ENCODE peak calls at places on chromosomes 7 and 10, in five cellular contexts. B is fibroblast of villous mesenchyme, Q is Peyer's patch, Y is adipocyte, N is AG04450. M is an unnamed sample.

GRCh38 chr7:26090927-26091519 is 61.0 kb upstream of the NFE2L3 start:
- DNase-seq in B (peak; percentile 77), Q (no peak), Y (peak; percentile 83), N (peak; percentile 26), M (peak; percentile 82)

GRCh38 chr7:47045592-47045991 is 536.3 kb downstream of the TNS3 start:
- DNase-seq in B (peak; percentile 82), Q (no peak), Y (peak; percentile 44), N (no peak), M (peak; percentile 65)

GRCh38 chr7:148116954-148117353 is 473.6 kb upstream of the C7orf33 start:
- DNase-seq in B (no peak), Q (no peak), Y (no peak), N (no peak), M (no peak)

GRCh38 chr10:85995791-85996190 is 370.8 kb downstream of the GRID1 start:
- DNase-seq in B (peak; percentile 0), Q (no peak), Y (peak; percentile 21), N (no peak), M (peak; percentile 6)

GRCh38 chr10:132465193-132465888 is 68.3 kb downstream of the PWWP2B start:
- DNase-seq in B (no peak), Q (peak; percentile 81), Y (no peak), N (no peak), M (no peak)

GRCh38 chr10:11197266-11197712 is 179.6 kb downstream of the CELF2 start:
- DNase-seq in B (no peak), Q (no peak), Y (no peak), N (no peak), M (peak; percentile 9)

GRCh38 chr10:123945506-123945905 is 53.9 kb upstream of the CPXM2 start:
- DNase-seq in B (peak; percentile 18), Q (no peak), Y (peak; percentile 63), N (no peak), M (no peak)

GRCh38 chr10:14389981-14390590 is 59.4 kb upstream of the FRMD4A start:
- DNase-seq in B (no peak), Q (no peak), Y (no peak), N (no peak), M (no peak)

GRCh38 chr7:381211-382117 is 91.5 kb downstream of the FOXL3 start:
- DNase-seq in B (no peak), Q (no peak), Y (no peak), N (no peak), M (no peak)

GRCh38 chr7:74164985-74165456 is 9.1 kb upstream of the EIF4H start:
- DNase-seq in B (peak; percentile 37), Q (no peak), Y (peak; percentile 39), N (no peak), M (peak; percentile 47)

GRCh38 chr7:131604841-131605279 is 48.4 kb upstream of the PODXL start:
- DNase-seq in B (peak; percentile 86), Q (no peak), Y (peak; percentile 43), N (no peak), M (peak; percentile 35)

GRCh38 chr10:22451346-22451745 is 106.0 kb downstream of the SPAG6 start:
- DNase-seq in B (no peak), Q (no peak), Y (no peak), N (no peak), M (no peak)

GRCh38 chr7:7183833-7184463 is 1.6 kb downstream of the C1GALT1 start:
- DNase-seq in B (no peak), Q (no peak), Y (peak; percentile 41), N (no peak), M (peak; percentile 13)

GRCh38 chr10:55410415-55410885 is 609.4 kb upstream of the PCDH15 start:
- DNase-seq in B (no peak), Q (no peak), Y (no peak), N (no peak), M (peak; percentile 39)

GRCh38 chr7:4742852-4743251 is 32.6 kb upstream of the AP5Z1 start:
- DNase-seq in B (no peak), Q (no peak), Y (no peak), N (no peak), M (no peak)
- H3K4me3 ChIP-seq in B (no peak overlapping the region), Q (no peak overlapping the region), Y (no peak overlapping the region), N (no peak overlapping the region), M (no peak overlapping the region)

DNA sequence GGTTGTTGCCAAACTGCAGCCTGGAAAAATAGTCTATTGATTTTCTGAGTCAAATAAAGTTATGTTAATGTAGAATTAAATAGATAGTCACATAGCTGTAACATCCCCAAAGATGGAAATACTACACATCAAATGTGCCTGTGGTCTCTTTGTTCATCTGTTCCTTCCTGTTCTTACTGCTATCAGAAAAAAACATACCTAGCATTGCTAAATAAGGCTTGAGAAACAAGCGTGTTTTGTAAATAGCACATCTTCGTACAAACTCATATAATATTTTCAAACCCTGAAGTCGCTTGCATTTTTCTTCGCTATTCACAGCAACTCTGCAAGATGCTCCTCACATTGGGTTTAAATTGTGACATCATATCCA is 116.1 kb downstream of the KLF6 start:
- DNase-seq in B (no peak), Q (no peak), Y (no peak), N (no peak), M (peak; percentile 6)
- H3K4me3 ChIP-seq in B (no peak overlapping the region), Q (no peak overlapping the region), Y (no peak overlapping the region), N (no peak overlapping the region), M (no peak overlapping the region)

DNA sequence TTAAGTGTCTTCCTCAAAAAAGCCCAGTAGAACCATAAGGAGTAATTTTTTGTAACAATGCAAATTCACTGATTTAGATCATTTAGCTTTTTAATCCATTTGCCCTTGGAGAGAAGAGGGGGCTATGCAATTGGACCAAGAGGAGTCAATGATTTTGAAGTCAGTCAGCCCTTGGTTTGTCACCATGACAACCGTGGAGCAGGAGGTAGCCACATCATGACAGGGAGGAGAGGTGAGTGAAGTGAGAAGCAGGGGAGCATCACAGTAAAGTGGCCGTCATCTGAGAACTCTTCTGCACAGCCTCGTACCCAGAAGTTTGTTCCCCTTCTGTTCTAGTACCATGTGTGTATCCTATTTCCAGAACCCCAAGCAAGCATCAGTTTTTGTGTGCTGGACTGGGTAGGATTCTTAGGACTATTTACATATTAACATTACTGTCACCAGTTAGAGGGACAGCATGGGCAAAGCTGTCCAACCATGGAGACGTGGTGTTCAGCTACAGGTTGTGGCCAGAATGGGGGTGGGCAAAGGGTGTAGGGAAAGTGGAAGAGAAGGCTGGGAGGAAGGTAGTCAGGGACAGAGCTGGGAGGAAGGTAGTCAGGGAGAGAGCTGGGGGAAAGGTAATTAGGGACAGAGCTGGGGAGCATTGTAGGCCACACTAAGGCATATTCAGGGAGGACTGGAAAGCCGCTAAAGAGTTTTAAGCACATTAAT is 13.1 kb downstream of the UBE3C start:
- DNase-seq in B (no peak), Q (no peak), Y (no peak), N (no peak), M (no peak)
- H3K4me3 ChIP-seq in B (no peak overlapping the region), Q (no peak overlapping the region), Y (no peak overlapping the region), N (no peak overlapping the region), M (no peak overlapping the region)

GRCh38 chr7:114414151-114415053 is at the start of gene FOXP2:
- DNase-seq in B (peak; percentile 46), Q (no peak), Y (peak; percentile 56), N (no peak), M (peak; percentile 3)

GRCh38 chr7:114412548-114412947 is 2.1 kb upstream of the FOXP2 start:
- DNase-seq in B (no peak), Q (no peak), Y (no peak), N (no peak), M (no peak)

GRCh38 chr7:114416089-114416990 is 1.7 kb downstream of the FOXP2 start:
- DNase-seq in B (peak; percentile 3), Q (no peak), Y (no peak), N (no peak), M (no peak)

GRCh38 chr7:114413741-114414140 is 874 bp upstream of the FOXP2 start:
- DNase-seq in B (peak; percentile 7), Q (no peak), Y (no peak), N (no peak), M (no peak)

DNA sequence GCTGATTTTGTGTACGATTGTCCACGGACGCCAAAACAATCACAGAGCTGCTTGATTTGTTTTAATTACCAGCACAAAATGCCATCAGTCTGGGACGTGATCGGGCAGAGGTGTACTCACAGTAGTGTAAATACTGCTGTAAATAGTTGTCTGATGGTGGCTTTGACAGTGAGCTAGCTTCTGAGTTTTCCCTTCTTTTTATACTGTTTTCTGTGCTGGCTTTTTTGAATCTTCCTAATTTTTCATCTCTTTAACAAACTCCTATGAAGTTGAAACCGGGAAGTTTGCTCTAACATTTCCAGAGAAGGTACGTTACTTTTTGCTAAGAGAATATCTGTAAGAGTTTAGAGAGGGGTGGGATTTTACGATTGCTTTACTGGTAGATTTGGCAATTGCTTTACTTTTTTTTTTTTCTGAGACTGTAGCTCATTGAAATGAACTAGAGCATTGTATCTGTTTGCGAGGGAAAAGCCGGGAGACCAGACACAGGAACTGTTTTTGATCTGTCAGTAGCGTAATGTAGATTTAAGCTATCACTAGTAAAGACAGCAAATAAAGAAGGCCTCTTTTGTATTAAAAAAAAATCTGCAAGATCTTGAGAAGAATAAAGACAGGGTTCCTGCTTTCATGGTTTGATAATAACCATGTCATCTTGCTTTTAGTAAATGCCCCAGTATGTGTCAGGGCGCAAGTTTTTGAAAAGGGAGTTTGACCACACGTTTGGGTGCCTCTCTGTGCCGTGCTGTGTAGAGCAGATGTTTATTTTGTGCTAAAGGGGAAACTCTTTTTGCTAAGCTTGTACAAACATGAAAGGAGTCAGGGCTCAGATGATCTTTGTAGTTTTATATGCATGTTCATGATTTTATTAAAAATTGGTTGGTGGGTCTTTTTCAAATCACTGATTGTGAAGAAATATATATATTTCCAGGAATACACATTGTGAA is 711 bp downstream of the FOXP2 start:
- DNase-seq in B (no peak), Q (no peak), Y (no peak), N (no peak), M (no peak)
- H3K4me3 ChIP-seq in B (peak overlapping the region; percentile 39), Q (no peak overlapping the region), Y (peak overlapping the region; percentile 82), N (peak overlapping the region; percentile 46), M (peak overlapping the region; percentile 22)

GRCh38 chr10:114499630-114500190 is 95.4 kb upstream of the AFAP1L2 start:
- DNase-seq in B (no peak), Q (peak; percentile 80), Y (no peak), N (no peak), M (no peak)
- H3K4me3 ChIP-seq in B (no peak overlapping the region), Q (no peak overlapping the region), Y (no peak overlapping the region), N (no peak overlapping the region), M (no peak overlapping the region)